ENCODE peak calls at places on chromosomes 3 and 15, in eight cellular contexts. One of them, this sample, is unnamed.

GRCh38 chr3:161415506-161416231 is 44.4 kb upstream of the SPTSSB start:
- DNase-seq in progenitor cell of endocrine pancreas: no peak
- DNase-seq in activated gamma-delta T cell: no peak
- DNase-seq in HS-27A: peak
- DNase-seq in activated CD4-positive, alpha-beta T cell treated with anti-CD3 and anti-CD28 coated beads, Interleukin-2, amount 50 U/mL, for 24 hours: no peak
- DNase-seq in Ammon's horn: no peak
- DNase-seq in neural progenitor cell: no peak
- DNase-seq in mucosa of descending colon: no peak
- DNase-seq in this sample: no peak

GRCh38 chr3:61922118-61922517 is 360.7 kb downstream of the PTPRG start:
- DNase-seq in HS-27A: no peak
- DNase-seq in activated CD4-positive, alpha-beta T cell treated with anti-CD3 and anti-CD28 coated beads, Interleukin-2, amount 50 U/mL, for 24 hours: no peak
- DNase-seq in activated gamma-delta T cell: no peak
- DNase-seq in Ammon's horn: no peak
- DNase-seq in progenitor cell of endocrine pancreas: no peak
- DNase-seq in neural progenitor cell: no peak
- DNase-seq in mucosa of descending colon: no peak
- DNase-seq in this sample: no peak

GRCh38 chr3:81068546-81068945 is 692.9 kb downstream of the GBE1 start:
- DNase-seq in activated gamma-delta T cell: no peak
- DNase-seq in Ammon's horn: no peak
- DNase-seq in progenitor cell of endocrine pancreas: no peak
- DNase-seq in mucosa of descending colon: no peak
- DNase-seq in HS-27A: no peak
- DNase-seq in activated CD4-positive, alpha-beta T cell treated with anti-CD3 and anti-CD28 coated beads, Interleukin-2, amount 50 U/mL, for 24 hours: no peak
- DNase-seq in neural progenitor cell: no peak
- DNase-seq in this sample: no peak

GRCh38 chr3:195546130-195546560 is 3.0 kb upstream of the PPP1R2 start:
- DNase-seq in Ammon's horn: no peak
- DNase-seq in mucosa of descending colon: no peak
- DNase-seq in progenitor cell of endocrine pancreas: no peak
- DNase-seq in neural progenitor cell: no peak
- DNase-seq in activated CD4-positive, alpha-beta T cell treated with anti-CD3 and anti-CD28 coated beads, Interleukin-2, amount 50 U/mL, for 24 hours: no peak
- DNase-seq in HS-27A: peak
- DNase-seq in activated gamma-delta T cell: no peak
- DNase-seq in this sample: no peak

GRCh38 chr3:35043040-35043439 is 596.3 kb upstream of the ARPP21 start:
- DNase-seq in activated gamma-delta T cell: no peak
- DNase-seq in HS-27A: no peak
- DNase-seq in activated CD4-positive, alpha-beta T cell treated with anti-CD3 and anti-CD28 coated beads, Interleukin-2, amount 50 U/mL, for 24 hours: no peak
- DNase-seq in neural progenitor cell: no peak
- DNase-seq in progenitor cell of endocrine pancreas: no peak
- DNase-seq in mucosa of descending colon: no peak
- DNase-seq in Ammon's horn: no peak
- DNase-seq in this sample: no peak

GRCh38 chr3:50323092-50323600 is 601 bp upstream of the HYAL2 start:
- DNase-seq in activated CD4-positive, alpha-beta T cell treated with anti-CD3 and anti-CD28 coated beads, Interleukin-2, amount 50 U/mL, for 24 hours: no peak
- DNase-seq in HS-27A: no peak
- DNase-seq in activated gamma-delta T cell: no peak
- DNase-seq in Ammon's horn: no peak
- DNase-seq in neural progenitor cell: no peak
- DNase-seq in mucosa of descending colon: no peak
- DNase-seq in progenitor cell of endocrine pancreas: no peak
- DNase-seq in this sample: no peak

GRCh38 chr3:48412375-48413001 is 17.4 kb downstream of the PLXNB1 start:
- DNase-seq in Ammon's horn: no peak
- DNase-seq in activated gamma-delta T cell: no peak
- DNase-seq in neural progenitor cell: no peak
- DNase-seq in mucosa of descending colon: no peak
- DNase-seq in HS-27A: no peak
- DNase-seq in progenitor cell of endocrine pancreas: no peak
- DNase-seq in activated CD4-positive, alpha-beta T cell treated with anti-CD3 and anti-CD28 coated beads, Interleukin-2, amount 50 U/mL, for 24 hours: no peak
- DNase-seq in this sample: no peak

GRCh38 chr3:184786271-184787010 is 25.5 kb upstream of the VPS8 start:
- DNase-seq in Ammon's horn: peak
- DNase-seq in neural progenitor cell: no peak
- DNase-seq in progenitor cell of endocrine pancreas: no peak
- DNase-seq in activated CD4-positive, alpha-beta T cell treated with anti-CD3 and anti-CD28 coated beads, Interleukin-2, amount 50 U/mL, for 24 hours: no peak
- DNase-seq in activated gamma-delta T cell: no peak
- DNase-seq in mucosa of descending colon: no peak
- DNase-seq in HS-27A: peak
- DNase-seq in this sample: no peak

GRCh38 chr15:64938192-64938591 is 26.5 kb downstream of the ANKDD1A start:
- DNase-seq in activated gamma-delta T cell: no peak
- DNase-seq in HS-27A: no peak
- DNase-seq in Ammon's horn: no peak
- DNase-seq in neural progenitor cell: no peak
- DNase-seq in progenitor cell of endocrine pancreas: no peak
- DNase-seq in mucosa of descending colon: no peak
- DNase-seq in activated CD4-positive, alpha-beta T cell treated with anti-CD3 and anti-CD28 coated beads, Interleukin-2, amount 50 U/mL, for 24 hours: no peak
- DNase-seq in this sample: no peak

GRCh38 chr3:57757642-57758297 is 1.7 kb downstream of the SLMAP start:
- DNase-seq in mucosa of descending colon: no peak
- DNase-seq in progenitor cell of endocrine pancreas: peak
- DNase-seq in HS-27A: no peak
- DNase-seq in Ammon's horn: no peak
- DNase-seq in activated CD4-positive, alpha-beta T cell treated with anti-CD3 and anti-CD28 coated beads, Interleukin-2, amount 50 U/mL, for 24 hours: no peak
- DNase-seq in neural progenitor cell: peak
- DNase-seq in activated gamma-delta T cell: no peak
- DNase-seq in this sample: no peak

GRCh38 chr3:56975562-56975961 is 84.9 kb upstream of the SPATA12 start:
- DNase-seq in mucosa of descending colon: no peak
- DNase-seq in activated gamma-delta T cell: no peak
- DNase-seq in progenitor cell of endocrine pancreas: no peak
- DNase-seq in Ammon's horn: no peak
- DNase-seq in neural progenitor cell: no peak
- DNase-seq in activated CD4-positive, alpha-beta T cell treated with anti-CD3 and anti-CD28 coated beads, Interleukin-2, amount 50 U/mL, for 24 hours: no peak
- DNase-seq in HS-27A: no peak
- DNase-seq in this sample: no peak

GRCh38 chr15:73946046-73946678 is 19.9 kb downstream of the LOXL1 start:
- DNase-seq in progenitor cell of endocrine pancreas: no peak
- DNase-seq in neural progenitor cell: no peak
- DNase-seq in activated gamma-delta T cell: no peak
- DNase-seq in Ammon's horn: no peak
- DNase-seq in activated CD4-positive, alpha-beta T cell treated with anti-CD3 and anti-CD28 coated beads, Interleukin-2, amount 50 U/mL, for 24 hours: no peak
- DNase-seq in mucosa of descending colon: no peak
- DNase-seq in HS-27A: no peak
- DNase-seq in this sample: no peak

GRCh38 chr3:194275721-194276120 is 75.4 kb downstream of the CPN2 start:
- DNase-seq in activated gamma-delta T cell: no peak
- DNase-seq in HS-27A: no peak
- DNase-seq in neural progenitor cell: no peak
- DNase-seq in mucosa of descending colon: no peak
- DNase-seq in Ammon's horn: no peak
- DNase-seq in progenitor cell of endocrine pancreas: no peak
- DNase-seq in activated CD4-positive, alpha-beta T cell treated with anti-CD3 and anti-CD28 coated beads, Interleukin-2, amount 50 U/mL, for 24 hours: no peak
- DNase-seq in this sample: no peak

GRCh38 chr3:186869253-186870235 is 27.0 kb downstream of the ADIPOQ start:
- DNase-seq in Ammon's horn: no peak
- DNase-seq in mucosa of descending colon: no peak
- DNase-seq in HS-27A: no peak
- DNase-seq in progenitor cell of endocrine pancreas: no peak
- DNase-seq in activated CD4-positive, alpha-beta T cell treated with anti-CD3 and anti-CD28 coated beads, Interleukin-2, amount 50 U/mL, for 24 hours: no peak
- DNase-seq in activated gamma-delta T cell: no peak
- DNase-seq in neural progenitor cell: no peak
- DNase-seq in this sample: no peak

GRCh38 chr3:188272481-188273372 is 118.8 kb downstream of the LPP start:
- DNase-seq in activated gamma-delta T cell: no peak
- DNase-seq in activated CD4-positive, alpha-beta T cell treated with anti-CD3 and anti-CD28 coated beads, Interleukin-2, amount 50 U/mL, for 24 hours: no peak
- DNase-seq in HS-27A: no peak
- DNase-seq in progenitor cell of endocrine pancreas: no peak
- DNase-seq in mucosa of descending colon: no peak
- DNase-seq in neural progenitor cell: no peak
- DNase-seq in Ammon's horn: no peak
- DNase-seq in this sample: no peak

GRCh38 chr3:76565496-76566210 is 474.2 kb upstream of the ROBO2 start:
- DNase-seq in neural progenitor cell: no peak
- DNase-seq in HS-27A: no peak
- DNase-seq in activated CD4-positive, alpha-beta T cell treated with anti-CD3 and anti-CD28 coated beads, Interleukin-2, amount 50 U/mL, for 24 hours: no peak
- DNase-seq in mucosa of descending colon: no peak
- DNase-seq in Ammon's horn: no peak
- DNase-seq in progenitor cell of endocrine pancreas: no peak
- DNase-seq in activated gamma-delta T cell: no peak
- DNase-seq in this sample: no peak

GRCh38 chr3:177816667-177817208 is 619.5 kb upstream of the TBL1XR1 start:
- DNase-seq in progenitor cell of endocrine pancreas: no peak
- DNase-seq in activated CD4-positive, alpha-beta T cell treated with anti-CD3 and anti-CD28 coated beads, Interleukin-2, amount 50 U/mL, for 24 hours: no peak
- DNase-seq in Ammon's horn: no peak
- DNase-seq in activated gamma-delta T cell: no peak
- DNase-seq in HS-27A: no peak
- DNase-seq in mucosa of descending colon: no peak
- DNase-seq in neural progenitor cell: no peak
- DNase-seq in this sample: no peak

GRCh38 chr3:85360742-85361387 is 402.1 kb downstream of the CADM2 start:
- DNase-seq in Ammon's horn: peak
- DNase-seq in activated CD4-positive, alpha-beta T cell treated with anti-CD3 and anti-CD28 coated beads, Interleukin-2, amount 50 U/mL, for 24 hours: no peak
- DNase-seq in mucosa of descending colon: no peak
- DNase-seq in neural progenitor cell: peak
- DNase-seq in progenitor cell of endocrine pancreas: peak
- DNase-seq in HS-27A: no peak
- DNase-seq in activated gamma-delta T cell: no peak
- DNase-seq in this sample: no peak

GRCh38 chr3:10228248-10228950 is 19.9 kb upstream of the TATDN2 start:
- DNase-seq in neural progenitor cell: no peak
- DNase-seq in activated gamma-delta T cell: no peak
- DNase-seq in HS-27A: no peak
- DNase-seq in Ammon's horn: no peak
- DNase-seq in mucosa of descending colon: no peak
- DNase-seq in progenitor cell of endocrine pancreas: no peak
- DNase-seq in activated CD4-positive, alpha-beta T cell treated with anti-CD3 and anti-CD28 coated beads, Interleukin-2, amount 50 U/mL, for 24 hours: no peak
- DNase-seq in this sample: no peak

GRCh38 chr3:37115451-37115850 is 58.9 kb downstream of the LRRFIP2 start:
- DNase-seq in mucosa of descending colon: no peak
- DNase-seq in progenitor cell of endocrine pancreas: no peak
- DNase-seq in activated CD4-positive, alpha-beta T cell treated with anti-CD3 and anti-CD28 coated beads, Interleukin-2, amount 50 U/mL, for 24 hours: no peak
- DNase-seq in neural progenitor cell: no peak
- DNase-seq in activated gamma-delta T cell: no peak
- DNase-seq in Ammon's horn: no peak
- DNase-seq in HS-27A: no peak
- DNase-seq in this sample: no peak

GRCh38 chr15:94125131-94125530 is 106.2 kb upstream of the MCTP2 start:
- DNase-seq in mucosa of descending colon: no peak
- DNase-seq in Ammon's horn: no peak
- DNase-seq in HS-27A: no peak
- DNase-seq in activated CD4-positive, alpha-beta T cell treated with anti-CD3 and anti-CD28 coated beads, Interleukin-2, amount 50 U/mL, for 24 hours: no peak
- DNase-seq in neural progenitor cell: no peak
- DNase-seq in progenitor cell of endocrine pancreas: no peak
- DNase-seq in activated gamma-delta T cell: no peak
- DNase-seq in this sample: no peak

GRCh38 chr15:93974804-93975481 is 256.4 kb upstream of the MCTP2 start:
- DNase-seq in progenitor cell of endocrine pancreas: no peak
- DNase-seq in neural progenitor cell: peak
- DNase-seq in Ammon's horn: peak
- DNase-seq in HS-27A: no peak
- DNase-seq in activated CD4-positive, alpha-beta T cell treated with anti-CD3 and anti-CD28 coated beads, Interleukin-2, amount 50 U/mL, for 24 hours: no peak
- DNase-seq in mucosa of descending colon: no peak
- DNase-seq in activated gamma-delta T cell: no peak
- DNase-seq in this sample: no peak

GRCh38 chr3:148682997-148683396 is 14.7 kb upstream of the AGTR1 start:
- DNase-seq in activated gamma-delta T cell: no peak
- DNase-seq in progenitor cell of endocrine pancreas: no peak
- DNase-seq in neural progenitor cell: no peak
- DNase-seq in activated CD4-positive, alpha-beta T cell treated with anti-CD3 and anti-CD28 coated beads, Interleukin-2, amount 50 U/mL, for 24 hours: no peak
- DNase-seq in HS-27A: no peak
- DNase-seq in Ammon's horn: no peak
- DNase-seq in mucosa of descending colon: no peak
- DNase-seq in this sample: no peak

GRCh38 chr3:114879059-114880031 is 267.7 kb downstream of the ZBTB20 start:
- DNase-seq in progenitor cell of endocrine pancreas: no peak
- DNase-seq in activated CD4-positive, alpha-beta T cell treated with anti-CD3 and anti-CD28 coated beads, Interleukin-2, amount 50 U/mL, for 24 hours: no peak
- DNase-seq in Ammon's horn: no peak
- DNase-seq in HS-27A: peak
- DNase-seq in activated gamma-delta T cell: no peak
- DNase-seq in neural progenitor cell: no peak
- DNase-seq in mucosa of descending colon: no peak
- DNase-seq in this sample: peak

GRCh38 chr3:194826594-194826993 is 140.9 kb downstream of the FAM43A start:
- DNase-seq in mucosa of descending colon: no peak
- DNase-seq in progenitor cell of endocrine pancreas: no peak
- DNase-seq in Ammon's horn: no peak
- DNase-seq in neural progenitor cell: no peak
- DNase-seq in activated CD4-positive, alpha-beta T cell treated with anti-CD3 and anti-CD28 coated beads, Interleukin-2, amount 50 U/mL, for 24 hours: no peak
- DNase-seq in HS-27A: no peak
- DNase-seq in activated gamma-delta T cell: no peak
- DNase-seq in this sample: no peak

GRCh38 chr15:64502537-64502936 is 42.2 kb downstream of the ZNF609 start:
- DNase-seq in activated gamma-delta T cell: no peak
- DNase-seq in Ammon's horn: no peak
- DNase-seq in mucosa of descending colon: no peak
- DNase-seq in neural progenitor cell: no peak
- DNase-seq in HS-27A: no peak
- DNase-seq in progenitor cell of endocrine pancreas: no peak
- DNase-seq in activated CD4-positive, alpha-beta T cell treated with anti-CD3 and anti-CD28 coated beads, Interleukin-2, amount 50 U/mL, for 24 hours: no peak
- DNase-seq in this sample: no peak

GRCh38 chr15:89680282-89680873 is 1.2 kb upstream of the PLIN1 start:
- DNase-seq in neural progenitor cell: no peak
- DNase-seq in Ammon's horn: peak
- DNase-seq in progenitor cell of endocrine pancreas: no peak
- DNase-seq in activated gamma-delta T cell: no peak
- DNase-seq in activated CD4-positive, alpha-beta T cell treated with anti-CD3 and anti-CD28 coated beads, Interleukin-2, amount 50 U/mL, for 24 hours: no peak
- DNase-seq in mucosa of descending colon: no peak
- DNase-seq in HS-27A: no peak
- DNase-seq in this sample: no peak

GRCh38 chr3:171354706-171355582 is 105.3 kb downstream of the TNIK start:
- DNase-seq in activated gamma-delta T cell: no peak
- DNase-seq in neural progenitor cell: no peak
- DNase-seq in HS-27A: no peak
- DNase-seq in activated CD4-positive, alpha-beta T cell treated with anti-CD3 and anti-CD28 coated beads, Interleukin-2, amount 50 U/mL, for 24 hours: no peak
- DNase-seq in mucosa of descending colon: no peak
- DNase-seq in progenitor cell of endocrine pancreas: no peak
- DNase-seq in Ammon's horn: no peak
- DNase-seq in this sample: no peak

GRCh38 chr3:175898194-175898593 is 1039.1 kb downstream of the NAALADL2 start:
- DNase-seq in mucosa of descending colon: no peak
- DNase-seq in activated CD4-positive, alpha-beta T cell treated with anti-CD3 and anti-CD28 coated beads, Interleukin-2, amount 50 U/mL, for 24 hours: no peak
- DNase-seq in activated gamma-delta T cell: no peak
- DNase-seq in HS-27A: peak
- DNase-seq in neural progenitor cell: no peak
- DNase-seq in Ammon's horn: no peak
- DNase-seq in progenitor cell of endocrine pancreas: no peak
- DNase-seq in this sample: no peak

This sample was measured in GM12864.